ENCODE peak calls at places on chromosomes 13 and 19, in eight cellular contexts. G, S, P, A, O, D, J and W are unnamed samples. For H3K4me1, the result is how much of the 10 kb centered on the place peaks cover.

GRCh38 chr13:30774214-30774730 is 38.9 kb downstream of the ALOX5AP start:
- DNase-seq in G (no peak), S (no peak), P (no peak), A (no peak), O (no peak), D (no peak), J (no peak), W (no peak)

GRCh38 chr13:25217023-25217909 is 45.2 kb upstream of the AMER2 start:
- DNase-seq in G (no peak), S (no peak), P (no peak), A (peak), O (no peak), D (no peak), J (no peak), W (no peak)

GRCh38 chr13:57630661-57631606 is 610 bp upstream of the PCDH17 start:
- DNase-seq in G (no peak), S (no peak), P (peak), A (no peak), O (no peak), D (no peak), J (no peak), W (no peak)

GRCh38 chr13:48571121-48571901 is 38.4 kb upstream of the RCBTB2 start:
- DNase-seq in G (no peak), S (no peak), P (peak), A (peak), O (no peak), D (no peak), J (no peak), W (no peak)

GRCh38 chr13:34064456-34065205 is 246.7 kb downstream of the RFC3 start:
- DNase-seq in G (no peak), S (no peak), P (no peak), A (no peak), O (no peak), D (no peak), J (no peak), W (no peak)

GRCh38 chr19:49952475-49952829 is 8.5 kb downstream of the SIGLEC11 start:
- DNase-seq in G (no peak), S (no peak), P (no peak), A (no peak), O (no peak), D (no peak), J (no peak), W (no peak)

GRCh38 chr19:48962029-48962848 is 2.9 kb upstream of the FTL start:
- DNase-seq in G (no peak), S (peak), P (no peak), A (no peak), O (no peak), D (peak), J (peak), W (peak)

GRCh38 chr13:40549500-40550094 is 116.8 kb downstream of the FOXO1 start:
- DNase-seq in G (no peak), S (no peak), P (no peak), A (no peak), O (no peak), D (no peak), J (no peak), W (peak)

GRCh38 chr13:36965767-36966166 is 33.4 kb downstream of the ALG5 start:
- DNase-seq in G (no peak), S (no peak), P (no peak), A (peak), O (no peak), D (no peak), J (no peak), W (no peak)

GRCh38 chr13:101916108-101916757 is 463.8 kb downstream of the ITGBL1 start:
- DNase-seq in G (no peak), S (peak), P (peak), A (no peak), O (no peak), D (no peak), J (no peak), W (no peak)

GRCh38 chr13:50400930-50401553 is 385.8 kb downstream of the KCNRG start:
- DNase-seq in G (no peak), S (no peak), P (no peak), A (peak), O (no peak), D (no peak), J (no peak), W (no peak)

GRCh38 chr13:104831823-104832222 is 1703.6 kb downstream of the EFNB2 start:
- DNase-seq in G (no peak), S (no peak), P (no peak), A (no peak), O (no peak), D (no peak), J (no peak), W (no peak)

GRCh38 chr19:45895519-45895972 is 6.9 kb downstream of the MYPOP start:
- DNase-seq in G (no peak), S (no peak), P (no peak), A (no peak), O (no peak), D (no peak), J (no peak), W (no peak)

GRCh38 chr13:95644611-95645052 is at the start of gene DZIP1:
- DNase-seq in G (peak), S (peak), P (peak), A (peak), O (no peak), D (peak), J (peak), W (peak)

GRCh38 chr13:39675904-39676303 is 20.4 kb downstream of the COG6 start:
- DNase-seq in G (no peak), S (no peak), P (no peak), A (no peak), O (no peak), D (no peak), J (no peak), W (no peak)

GRCh38 chr13:95193509-95194230 is 107.6 kb downstream of the ABCC4 start:
- DNase-seq in G (no peak), S (no peak), P (no peak), A (no peak), O (no peak), D (no peak), J (no peak), W (no peak)

GRCh38 chr13:109275848-109276247 is 510.5 kb downstream of the IRS2 start:
- DNase-seq in G (no peak), S (no peak), P (no peak), A (no peak), O (no peak), D (no peak), J (no peak), W (no peak)

GRCh38 chr13:112657850-112658445 is 31.9 kb upstream of the ATP11A start:
- DNase-seq in G (no peak), S (no peak), P (peak), A (peak), O (peak), D (no peak), J (no peak), W (no peak)

DNA sequence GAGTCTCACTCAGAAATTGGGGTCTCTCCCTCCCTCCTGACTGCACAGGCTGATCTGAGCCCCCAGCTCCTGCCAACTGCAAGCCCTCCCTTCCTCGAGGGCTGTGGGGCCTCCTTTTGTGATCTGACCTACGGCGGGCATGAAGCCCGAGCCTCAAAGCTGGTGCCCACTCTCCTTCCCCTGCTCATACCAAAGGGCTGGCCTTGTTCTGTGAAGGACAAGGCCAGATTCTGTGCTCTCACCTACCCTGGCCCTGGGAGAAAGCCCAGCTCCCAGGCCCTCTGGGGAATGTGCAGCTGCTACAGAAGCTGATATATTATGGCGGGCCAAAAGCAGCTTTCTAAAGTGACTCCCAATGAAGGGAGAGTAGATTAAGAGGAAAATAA is 9.0 kb upstream of the ECH1 start:
- DNase-seq in G (peak), S (no peak), P (peak), A (no peak), O (no peak), D (no peak), J (no peak), W (no peak)
- H3K4me1 ChIP-seq in G (under half), S (under half), P (half or more), A (under half), O (under half), D (under half), J (under half), W (under half)

GRCh38 chr19:3572855-3573161 is at the start of gene HMG20B:
- DNase-seq in G (no peak), S (no peak), P (no peak), A (no peak), O (no peak), D (no peak), J (no peak), W (no peak)

GRCh38 chr19:3575260-3575741 is 2.6 kb downstream of the HMG20B start:
- DNase-seq in G (no peak), S (no peak), P (no peak), A (peak), O (no peak), D (no peak), J (peak), W (no peak)

GRCh38 chr19:3572132-3572854 is 451 bp upstream of the HMG20B start:
- DNase-seq in G (peak), S (peak), P (peak), A (peak), O (peak), D (peak), J (peak), W (peak)

GRCh38 chr19:3573162-3573857 is 566 bp downstream of the HMG20B start:
- DNase-seq in G (no peak), S (peak), P (no peak), A (no peak), O (no peak), D (no peak), J (peak), W (peak)

DNA sequence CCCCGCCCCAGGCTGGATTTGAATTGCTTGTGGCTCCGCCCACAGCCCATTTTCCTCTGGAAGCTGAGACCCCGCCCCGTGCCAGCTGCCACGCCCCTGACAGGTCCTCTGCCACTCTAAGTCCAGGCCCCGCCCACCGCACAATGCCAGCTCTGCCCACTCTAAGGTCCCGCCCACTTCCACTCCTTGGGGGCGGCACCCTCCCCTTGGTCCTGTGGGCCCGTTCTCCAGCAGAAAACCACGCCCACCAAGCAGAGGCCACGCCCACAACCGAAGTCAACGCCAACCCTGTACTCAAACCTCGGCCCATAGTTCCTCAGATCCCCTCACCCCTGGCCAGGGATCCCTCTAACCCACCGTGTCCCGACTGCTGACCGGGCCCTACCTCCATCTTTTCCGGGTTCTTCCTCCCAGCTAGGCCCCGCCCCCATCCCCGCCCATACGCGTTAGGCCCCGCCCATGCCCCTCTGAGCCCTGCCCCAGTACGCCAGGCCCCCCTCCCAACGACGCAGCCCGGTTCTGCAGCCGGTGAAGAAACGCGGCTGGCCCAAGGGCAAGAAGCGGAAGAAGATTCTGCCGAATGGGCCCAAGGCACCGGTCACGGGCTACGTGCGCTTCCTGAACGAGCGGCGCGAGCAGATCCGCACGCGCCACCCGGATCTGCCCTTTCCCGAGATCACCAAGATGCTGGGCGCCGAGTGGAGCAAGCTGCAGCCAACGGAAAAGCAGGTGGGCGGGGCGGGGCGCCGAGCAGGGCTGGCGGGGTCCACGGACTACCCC is 1.3 kb downstream of the HMG20B start:
- DNase-seq in G (peak), S (peak), P (peak), A (peak), O (peak), D (peak), J (peak), W (peak)
- TF ChIP-seq POLR2A in G (no peak), S (no peak), P (no peak), A (no peak), O (no peak), D (no peak), J (no peak), W (no peak)

GRCh38 chr13:44759222-44759721 is 183.1 kb upstream of the TSC22D1 start:
- DNase-seq in G (no peak), S (no peak), P (no peak), A (no peak), O (no peak), D (no peak), J (peak), W (no peak)
- H3K4me1 ChIP-seq in G (under half), S (under half), P (under half), A (under half), O (under half), D (under half), J (under half), W (under half)

DNA sequence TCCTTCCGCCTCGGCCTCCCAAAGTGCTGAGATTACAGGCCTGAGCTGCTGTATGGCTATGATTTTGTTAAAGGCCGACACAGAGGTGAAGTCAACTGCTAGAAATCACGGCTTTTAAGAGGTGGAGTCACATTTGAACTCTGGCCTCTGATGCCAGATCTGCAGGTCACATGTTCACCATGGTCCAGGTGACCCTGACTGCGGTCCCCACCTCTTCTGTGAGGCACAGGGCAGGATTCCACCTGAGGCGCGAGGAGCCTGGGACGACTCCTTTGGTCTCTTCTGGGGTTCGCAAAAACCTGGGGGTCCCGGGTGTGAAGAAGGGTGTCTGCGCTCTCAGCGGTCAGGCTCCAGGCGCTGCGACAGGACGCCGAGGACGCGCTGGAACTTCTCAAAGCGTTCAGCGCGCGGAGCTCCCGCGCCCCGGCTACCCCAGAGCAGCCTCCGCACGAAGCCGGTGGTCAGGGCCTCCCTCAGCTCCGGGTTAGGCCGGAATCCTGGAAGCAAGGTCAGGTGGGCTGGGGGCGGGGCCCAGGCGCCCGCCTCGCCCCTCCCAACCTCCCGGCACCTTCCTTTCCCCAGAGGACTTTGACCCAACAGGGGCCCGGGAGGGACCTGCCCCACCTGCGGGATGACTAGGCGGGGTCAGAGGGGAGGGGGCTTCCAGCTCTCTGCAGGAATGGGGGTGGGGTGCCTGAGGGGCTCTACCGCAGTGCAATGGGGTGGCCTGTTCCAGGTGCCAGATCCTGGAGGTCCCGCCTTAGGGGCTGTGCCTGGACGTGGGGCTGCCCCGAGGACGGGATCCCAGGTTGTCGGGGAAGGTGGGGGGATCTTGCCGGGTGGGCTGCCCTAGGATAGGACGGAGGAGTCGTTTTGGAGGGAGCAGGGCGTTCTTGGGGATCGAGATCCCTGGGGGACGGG is 13.0 kb downstream of the TRIP10 start:
- DNase-seq in G (peak), S (no peak), P (no peak), A (no peak), O (no peak), D (peak), J (no peak), W (no peak)
- TF ChIP-seq POLR2A in G (no peak), S (no peak), P (no peak), A (no peak), O (no peak), D (peak), J (no peak), W (no peak)

GRCh38 chr19:1016647-1017114 is 4.2 kb downstream of the TMEM259 start:
- DNase-seq in G (no peak), S (no peak), P (peak), A (peak), O (no peak), D (peak), J (no peak), W (peak)
- H3K4me1 ChIP-seq in G (under half), S (half or more), P (under half), A (under half), O (under half), D (under half), J (under half), W (under half)

GRCh38 chr19:1094978-1095701 is at the start of gene POLR2E:
- DNase-seq in G (peak), S (peak), P (peak), A (peak), O (peak), D (peak), J (peak), W (peak)
- TF ChIP-seq POLR2A in G (peak), S (peak), P (peak), A (peak), O (peak), D (peak), J (no peak), W (peak)

DNA sequence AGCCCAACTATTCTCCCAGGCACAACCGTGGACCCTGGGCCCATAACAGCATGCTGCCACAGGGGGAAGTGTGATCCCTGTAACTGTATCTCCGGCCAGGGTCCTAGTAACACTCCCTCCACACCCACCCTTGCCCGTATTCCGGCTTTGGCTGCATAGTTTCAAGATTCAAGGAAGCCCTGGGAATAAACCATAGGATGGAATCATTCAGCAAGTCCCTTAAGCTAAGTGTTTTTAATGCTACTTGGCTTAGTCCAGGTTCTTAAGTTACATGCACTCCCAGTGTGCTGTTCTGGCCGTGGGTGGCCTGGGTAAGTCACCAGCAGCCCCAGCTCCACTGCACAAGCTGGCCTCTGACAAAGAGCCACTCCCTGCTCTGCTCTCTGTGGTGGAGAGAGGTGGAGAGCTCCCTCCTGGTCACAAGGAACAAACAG is 532.4 kb upstream of the SGCG start:
- DNase-seq in G (no peak), S (no peak), P (no peak), A (no peak), O (no peak), D (no peak), J (peak), W (no peak)
- H3K4me1 ChIP-seq in G (under half), S (under half), P (under half), A (under half), O (under half), D (under half), J (under half), W (under half)

GRCh38 chr19:35117791-35118190 is 2.2 kb downstream of the FXYD3 start:
- DNase-seq in G (no peak), S (no peak), P (no peak), A (no peak), O (no peak), D (no peak), J (peak), W (no peak)
- TF ChIP-seq POLR2A in G (no peak), S (no peak), P (no peak), A (no peak), O (no peak), D (no peak), J (no peak), W (no peak)

GRCh38 chr13:41916173-41916954 is 44.5 kb downstream of the VWA8 start:
- DNase-seq in G (no peak), S (no peak), P (no peak), A (peak), O (no peak), D (no peak), J (no peak), W (no peak)

GRCh38 chr13:41917641-41918040 is 43.3 kb downstream of the VWA8 start:
- DNase-seq in G (no peak), S (no peak), P (no peak), A (peak), O (no peak), D (no peak), J (no peak), W (no peak)

GRCh38 chr13:41914552-41914951 is 46.4 kb downstream of the VWA8 start:
- DNase-seq in G (no peak), S (no peak), P (no peak), A (no peak), O (no peak), D (no peak), J (no peak), W (no peak)

GRCh38 chr13:41919031-41919740 is 41.7 kb downstream of the VWA8 start:
- DNase-seq in G (no peak), S (no peak), P (no peak), A (no peak), O (no peak), D (no peak), J (no peak), W (no peak)

DNA sequence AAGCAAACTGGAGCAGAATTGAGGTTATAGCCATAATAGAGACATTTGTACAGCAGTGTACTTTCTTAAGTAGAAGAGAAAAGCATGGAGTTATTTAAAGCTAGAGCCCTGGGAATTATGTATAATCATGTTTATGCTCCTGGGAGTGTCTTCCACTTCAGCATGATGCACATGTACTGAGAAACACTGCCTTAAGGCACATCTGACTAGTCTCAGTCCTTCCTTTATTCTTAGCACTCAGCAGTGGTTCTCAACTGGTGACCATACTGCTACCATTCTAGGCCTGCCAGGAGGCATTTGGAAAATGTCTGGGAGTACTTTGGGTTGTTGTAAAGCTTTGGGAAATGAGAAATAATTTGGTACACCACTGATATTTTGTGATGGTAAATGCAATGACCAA is 45.8 kb downstream of the VWA8 start:
- DNase-seq in G (no peak), S (no peak), P (no peak), A (peak), O (no peak), D (no peak), J (no peak), W (no peak)
- H3K4me1 ChIP-seq in G (under half), S (half or more), P (under half), A (under half), O (under half), D (under half), J (under half), W (under half)